ENCODE peak calls at places on chromosome 1, in eight cellular contexts. P, W, T, F, J, D, Q and V are unnamed samples.

GRCh38 chr1:58597076-58597475 is 20.0 kb upstream of the TACSTD2 start:
- DNase-seq in W (no peak), J (no peak), T (no peak), P (no peak), F (no peak), D (no peak), Q (no peak), V (no peak)

GRCh38 chr1:164296172-164296571 is 262.8 kb upstream of the PBX1 start:
- DNase-seq in F (no peak), Q (no peak), W (no peak), T (peak), J (no peak), D (no peak), P (no peak), V (no peak)

GRCh38 chr1:160074865-160075264 is 4.9 kb upstream of the KCNJ10 start:
- DNase-seq in W (no peak), P (no peak), F (no peak), Q (no peak), D (no peak), J (no peak), T (no peak), V (no peak)

GRCh38 chr1:19564366-19564765 is 79.0 kb upstream of the CAPZB start:
- DNase-seq in J (no peak), Q (no peak), T (no peak), F (no peak), W (no peak), P (no peak), D (no peak), V (no peak)

GRCh38 chr1:28122183-28122582 is 33.8 kb upstream of the EYA3 start:
- DNase-seq in W (no peak), T (no peak), D (no peak), F (no peak), Q (no peak), J (no peak), P (no peak), V (no peak)

GRCh38 chr1:9900142-9901043 is 9.7 kb downstream of the CTNNBIP1 start:
- DNase-seq in P (no peak), W (peak), F (no peak), J (peak), T (peak), D (peak), Q (no peak), V (peak)

GRCh38 chr1:41846595-41846994 is 72.1 kb downstream of the HIVEP3 start:
- DNase-seq in P (no peak), W (peak), T (no peak), F (no peak), Q (no peak), D (no peak), J (no peak), V (no peak)

GRCh38 chr1:46555826-46556619 is 4.6 kb upstream of the KNCN start:
- DNase-seq in Q (no peak), W (no peak), T (no peak), P (peak), J (no peak), D (no peak), F (no peak), V (no peak)

GRCh38 chr1:85502625-85503083 is 37.7 kb upstream of the DDAH1 start:
- DNase-seq in P (no peak), F (no peak), W (peak), D (peak), J (peak), T (peak), Q (peak), V (peak)

GRCh38 chr1:33433509-33434362 is 2.8 kb upstream of the PHC2 start:
- DNase-seq in D (peak), J (peak), Q (peak), P (peak), W (peak), T (peak), F (peak), V (peak)

GRCh38 chr1:178724734-178725602 is at the start of gene RALGPS2:
- DNase-seq in P (peak), T (peak), W (peak), F (peak), J (peak), Q (peak), D (peak), V (peak)
- TF ChIP-seq POLR2A in P (no peak), T (peak), W (no peak), F (peak), J (peak), Q (peak), D (peak), V (no peak)

GRCh38 chr1:116693759-116694482 is 26.4 kb upstream of the IGSF3 start:
- DNase-seq in P (no peak), T (peak), W (no peak), Q (no peak), D (no peak), J (no peak), F (no peak), V (no peak)

GRCh38 chr1:116694524-116694923 is 27.0 kb upstream of the IGSF3 start:
- DNase-seq in T (no peak), W (no peak), J (no peak), Q (no peak), P (no peak), D (no peak), F (no peak), V (no peak)

GRCh38 chr1:116699605-116700004 is 32.1 kb upstream of the IGSF3 start:
- DNase-seq in J (no peak), W (no peak), T (no peak), Q (no peak), P (no peak), D (no peak), F (no peak), V (no peak)

DNA sequence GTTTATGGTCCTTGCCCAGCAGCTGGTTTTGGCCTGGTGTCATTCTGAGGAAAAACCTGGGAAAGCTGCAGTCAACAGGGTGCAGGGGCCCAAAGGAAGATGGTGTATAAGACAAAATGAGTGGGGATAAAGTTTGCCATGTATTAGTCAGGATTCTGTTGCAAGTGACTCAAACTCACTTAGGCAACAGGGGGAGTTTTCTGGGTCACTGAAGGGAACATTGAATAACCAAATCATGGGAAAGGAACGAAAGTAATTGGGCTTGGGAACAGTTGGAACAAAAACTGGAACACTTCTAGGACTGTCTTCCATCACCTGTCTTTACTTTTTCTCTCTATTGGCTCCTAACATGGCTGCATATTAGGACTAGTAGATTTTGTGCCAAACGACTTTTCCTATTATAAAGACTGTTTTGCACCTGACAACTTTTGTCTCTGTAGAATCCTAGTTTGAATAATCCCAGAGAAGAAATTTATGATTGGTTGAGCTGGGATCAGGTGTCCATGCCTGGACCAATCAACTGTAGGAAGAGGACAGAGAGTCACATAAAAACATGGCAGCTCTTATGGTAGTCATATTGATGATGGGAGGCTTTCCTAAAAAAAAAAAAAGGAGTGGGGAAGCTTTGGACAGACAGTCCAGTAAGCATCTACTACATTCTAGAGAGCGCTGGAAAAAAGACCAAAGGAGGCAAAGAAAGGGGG is 30.5 kb upstream of the IGSF3 start:
- DNase-seq in D (no peak), J (no peak), F (no peak), P (no peak), Q (no peak), W (no peak), T (no peak), V (no peak)
- H3K4me3 ChIP-seq in D (no peak), J (no peak), F (no peak), P (no peak), Q (no peak), W (no peak), T (no peak), V (no peak)

GRCh38 chr1:245155186-245156040 is 628 bp downstream of the KIF26B start:
- DNase-seq in J (peak), D (no peak), T (no peak), P (no peak), F (no peak), W (peak), Q (peak), V (no peak)
- TF ChIP-seq CTCF in J (no peak), D (no peak), T (no peak), P (no peak), F (no peak), W (no peak), Q (no peak), V (no peak)

GRCh38 chr1:101410048-101410878 is 173.4 kb downstream of the S1PR1 start:
- DNase-seq in F (no peak), D (no peak), J (no peak), W (peak), Q (no peak), P (no peak), T (no peak), V (no peak)

GRCh38 chr1:101407505-101408211 is 170.8 kb downstream of the S1PR1 start:
- DNase-seq in P (no peak), T (no peak), F (no peak), J (no peak), Q (no peak), D (no peak), W (no peak), V (no peak)

GRCh38 chr1:101406271-101406670 is 169.5 kb downstream of the S1PR1 start:
- DNase-seq in J (no peak), D (no peak), W (no peak), P (no peak), F (no peak), Q (no peak), T (no peak), V (no peak)

GRCh38 chr1:101409102-101409501 is 172.3 kb downstream of the S1PR1 start:
- DNase-seq in J (no peak), Q (no peak), F (no peak), D (no peak), P (no peak), W (peak), T (no peak), V (no peak)

DNA sequence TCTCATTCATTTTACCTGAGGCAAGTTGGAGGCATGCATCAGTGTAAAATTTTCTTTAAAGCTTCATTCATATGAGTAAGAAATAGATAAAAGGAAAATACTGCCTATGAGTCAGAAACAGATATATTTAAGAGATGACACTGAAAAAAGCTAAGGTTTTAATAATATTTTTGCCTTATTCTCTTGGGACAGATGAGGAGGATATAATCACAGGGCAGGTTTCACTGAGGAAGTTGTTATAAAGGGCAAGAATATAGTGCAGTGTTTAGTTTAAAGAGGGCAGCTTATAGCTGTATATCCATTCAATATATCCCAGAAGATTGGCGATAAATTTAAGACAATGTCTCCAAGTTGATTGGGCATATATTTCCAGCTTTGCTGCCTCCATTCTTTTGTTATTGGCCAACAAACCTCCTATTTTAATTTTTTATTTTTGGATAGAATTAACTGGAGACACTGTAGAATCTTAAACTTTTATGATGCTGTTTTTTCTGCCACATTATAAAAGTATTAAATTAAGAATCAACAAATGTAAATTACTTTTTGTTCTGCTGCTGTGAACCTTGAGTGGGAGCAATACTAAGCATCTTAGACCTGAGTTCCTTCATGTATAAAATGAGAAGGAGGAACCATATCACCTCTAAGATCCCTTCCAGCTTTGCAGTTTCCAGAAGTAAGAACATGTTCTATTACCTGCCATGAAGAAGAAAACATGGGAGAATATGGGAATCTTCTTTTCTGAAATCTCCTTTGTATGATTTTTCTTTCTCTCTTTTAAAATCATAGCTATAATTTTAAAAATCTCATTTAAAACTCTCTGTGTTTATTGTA is 171.6 kb downstream of the S1PR1 start:
- DNase-seq in D (no peak), Q (no peak), P (no peak), F (no peak), T (no peak), W (no peak), J (no peak), V (no peak)
- TF ChIP-seq POLR2A in D (no peak), Q (no peak), P (no peak), F (no peak), T (no peak), W (no peak), J (no peak), V (no peak)

DNA sequence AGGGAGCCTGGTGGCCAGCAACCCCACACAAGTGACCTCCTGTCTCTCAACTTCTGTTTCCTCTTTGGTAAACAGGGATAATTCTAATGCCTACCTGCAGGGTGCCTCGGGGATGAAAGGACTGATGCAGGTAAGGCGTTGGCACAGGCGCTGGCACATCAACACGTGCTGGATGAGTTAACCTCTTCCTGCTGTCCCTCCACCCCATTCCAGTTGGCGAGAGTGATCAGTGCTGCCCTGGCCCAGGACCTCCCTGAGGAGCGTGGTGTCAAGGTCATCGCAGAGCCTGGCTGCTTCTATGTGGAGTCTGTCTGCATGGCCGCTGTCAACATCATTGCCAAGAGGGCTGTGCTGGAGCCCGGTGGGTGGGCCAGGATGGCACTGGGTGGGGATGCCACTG is 69.1 kb upstream of the TINAGL1 start:
- DNase-seq in F (no peak), W (no peak), J (no peak), P (no peak), D (no peak), Q (no peak), T (no peak), V (peak)
- H3K4me3 ChIP-seq in F (no peak), W (no peak), J (no peak), P (no peak), D (no peak), Q (no peak), T (no peak), V (no peak)